ENCODE peak calls at places on chromosomes 16 and 17, in six cellular contexts. V, Z, O, C, J and N are unnamed samples.

GRCh38 chr17:14308965-14309879 is 8.3 kb downstream of the HS3ST3B1 start:
- DNase-seq in C (peak; percentile 47), J (peak; percentile 86), V (peak; percentile 86), Z (peak; percentile 93), O (peak; percentile 99), N (no peak)

GRCh38 chr17:82358467-82359350 is at the start of gene TEX19:
- DNase-seq in Z (no peak), J (no peak), C (no peak), O (peak; percentile 98), V (no peak), N (no peak)

GRCh38 chr16:17275076-17275732 is 195.6 kb downstream of the XYLT1 start:
- DNase-seq in O (no peak), J (peak; percentile 69), Z (no peak), C (no peak), V (no peak), N (no peak)

GRCh38 chr16:20313741-20314140 is 13.6 kb downstream of the GP2 start:
- DNase-seq in O (no peak), C (no peak), Z (no peak), J (no peak), V (no peak), N (no peak)

GRCh38 chr17:60335289-60335688 is 56.6 kb downstream of the USP32 start:
- DNase-seq in J (no peak), O (no peak), C (no peak), Z (no peak), V (no peak), N (no peak)

GRCh38 chr16:85168732-85169256 is 56.5 kb upstream of the CIBAR2 start:
- DNase-seq in O (peak; percentile 61), C (no peak), Z (no peak), J (peak; percentile 59), V (peak; percentile 89), N (no peak)

GRCh38 chr17:68455756-68456528 is 1.4 kb downstream of the WIPI1 start:
- DNase-seq in J (no peak), C (peak; percentile 68), Z (peak; percentile 64), V (peak; percentile 43), O (peak; percentile 27), N (no peak)

GRCh38 chr17:80428363-80428762 is 13.4 kb downstream of the ENDOV start:
- DNase-seq in C (no peak), O (no peak), V (no peak), Z (no peak), J (no peak), N (no peak)

GRCh38 chr17:78258323-78259229 is 27.1 kb downstream of the TMEM235 start:
- DNase-seq in J (peak; percentile 87), Z (peak; percentile 38), O (peak; percentile 69), V (no peak), C (no peak), N (no peak)

GRCh38 chr17:39765766-39766165 is 28.0 kb downstream of the GRB7 start:
- DNase-seq in J (no peak), Z (no peak), O (no peak), C (no peak), V (no peak), N (no peak)

GRCh38 chr17:63140255-63140654 is 174.2 kb downstream of the TANC2 start:
- DNase-seq in Z (peak; percentile 37), J (no peak), C (no peak), O (no peak), V (no peak), N (no peak)

GRCh38 chr16:26281681-26282080 is 589.9 kb downstream of the HS3ST4 start:
- DNase-seq in Z (no peak), J (no peak), C (no peak), O (peak; percentile 84), V (no peak), N (no peak)

GRCh38 chr17:82956146-82956725 is 116.4 kb upstream of the ZNF750 start:
- DNase-seq in C (no peak), Z (no peak), O (no peak), J (peak; percentile 31), V (peak; percentile 1), N (no peak)

GRCh38 chr16:1674306-1674705 is 3.8 kb upstream of the JPT2 start:
- DNase-seq in Z (no peak), V (no peak), J (no peak), O (no peak), C (no peak), N (no peak)

GRCh38 chr17:48149174-48150106 is 41.9 kb downstream of the SNX11 start:
- DNase-seq in Z (no peak), V (no peak), C (no peak), J (no peak), O (peak; percentile 85), N (no peak)

GRCh38 chr16:69201291-69201690 is 14.3 kb downstream of the SNTB2 start:
- DNase-seq in V (no peak), Z (no peak), J (no peak), C (no peak), O (no peak), N (no peak)

DNA sequence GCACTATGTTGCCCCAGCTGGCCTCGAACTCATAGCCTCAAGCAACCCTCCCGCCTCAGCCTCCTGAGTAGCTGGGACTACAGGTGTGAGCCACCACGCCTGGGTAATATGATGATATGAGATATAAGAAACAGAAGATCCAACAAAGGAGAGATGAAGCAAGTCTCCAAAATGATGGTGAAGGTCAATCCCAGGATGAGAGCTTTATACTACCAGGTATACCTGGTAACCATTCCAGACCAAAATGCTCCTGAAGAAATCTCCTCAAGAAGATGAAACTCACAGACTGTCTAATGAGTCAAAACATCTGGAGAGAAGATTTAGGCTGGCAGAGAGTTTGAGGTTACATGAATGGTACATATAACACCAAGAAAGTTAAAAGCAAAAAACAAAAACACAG is 24.5 kb downstream of the INTS2 start:
- DNase-seq in J (no peak), Z (no peak), O (no peak), V (no peak), C (no peak), N (no peak)
- H3K4me3 ChIP-seq in J (no peak overlapping the region), Z (no peak overlapping the region), O (no peak overlapping the region), V (no peak overlapping the region), C (no peak overlapping the region), N (no peak overlapping the region)

GRCh38 chr17:1391577-1391976 is 8.4 kb downstream of the YWHAE start:
- DNase-seq in J (no peak), Z (no peak), O (no peak), C (no peak), V (no peak), N (no peak)
- H3K4me3 ChIP-seq in J (no peak overlapping the region), Z (no peak overlapping the region), O (no peak overlapping the region), C (no peak overlapping the region), V (no peak overlapping the region), N (no peak overlapping the region)

DNA sequence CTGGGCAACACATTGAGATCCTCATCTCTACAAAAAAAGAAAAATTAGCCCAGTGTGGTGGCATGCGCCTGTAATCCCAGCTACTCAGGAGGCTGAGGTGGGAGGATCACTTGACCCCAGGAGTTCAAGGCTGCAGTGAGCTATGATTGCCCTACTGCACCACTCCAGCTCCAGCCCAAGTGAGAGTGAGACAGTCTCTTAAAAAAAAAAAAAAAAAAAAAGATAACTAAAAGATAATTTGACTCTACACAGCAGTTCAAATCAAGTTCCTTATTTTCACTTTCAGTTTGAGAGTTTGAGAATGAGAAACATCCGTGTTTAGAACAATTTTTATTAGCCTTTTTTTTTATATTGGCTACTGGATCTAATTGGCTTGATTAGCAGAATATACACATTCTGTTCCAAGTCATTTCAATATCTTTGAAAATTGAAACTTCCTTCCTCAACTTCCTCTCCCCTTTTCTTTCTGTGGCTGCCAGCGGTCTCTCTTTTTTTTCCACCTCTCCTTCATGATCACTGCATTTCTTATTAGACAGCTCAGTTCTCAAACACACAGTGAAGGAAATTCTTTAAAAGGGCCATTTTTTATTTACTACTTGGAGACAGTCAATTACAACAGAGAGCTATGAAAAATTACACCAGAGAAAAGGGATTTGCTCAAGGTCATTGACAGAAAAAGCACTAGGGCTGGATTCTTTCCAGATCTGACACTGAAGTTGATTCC is 4.5 kb upstream of the ACSF2 start:
- DNase-seq in C (no peak), O (no peak), V (no peak), Z (no peak), J (no peak), N (no peak)
- H3K4me3 ChIP-seq in C (peak overlapping the region; percentile 18), O (no peak overlapping the region), V (peak overlapping the region; percentile 11), Z (peak overlapping the region; percentile 9), J (no peak overlapping the region), N (peak overlapping the region; percentile 17)

GRCh38 chr16:11088432-11088794 is 144.0 kb downstream of the CLEC16A start:
- DNase-seq in C (no peak), Z (no peak), J (no peak), V (no peak), O (no peak), N (no peak)
- H3K4me3 ChIP-seq in C (no peak overlapping the region), Z (no peak overlapping the region), J (no peak overlapping the region), V (no peak overlapping the region), O (no peak overlapping the region), N (no peak overlapping the region)

DNA sequence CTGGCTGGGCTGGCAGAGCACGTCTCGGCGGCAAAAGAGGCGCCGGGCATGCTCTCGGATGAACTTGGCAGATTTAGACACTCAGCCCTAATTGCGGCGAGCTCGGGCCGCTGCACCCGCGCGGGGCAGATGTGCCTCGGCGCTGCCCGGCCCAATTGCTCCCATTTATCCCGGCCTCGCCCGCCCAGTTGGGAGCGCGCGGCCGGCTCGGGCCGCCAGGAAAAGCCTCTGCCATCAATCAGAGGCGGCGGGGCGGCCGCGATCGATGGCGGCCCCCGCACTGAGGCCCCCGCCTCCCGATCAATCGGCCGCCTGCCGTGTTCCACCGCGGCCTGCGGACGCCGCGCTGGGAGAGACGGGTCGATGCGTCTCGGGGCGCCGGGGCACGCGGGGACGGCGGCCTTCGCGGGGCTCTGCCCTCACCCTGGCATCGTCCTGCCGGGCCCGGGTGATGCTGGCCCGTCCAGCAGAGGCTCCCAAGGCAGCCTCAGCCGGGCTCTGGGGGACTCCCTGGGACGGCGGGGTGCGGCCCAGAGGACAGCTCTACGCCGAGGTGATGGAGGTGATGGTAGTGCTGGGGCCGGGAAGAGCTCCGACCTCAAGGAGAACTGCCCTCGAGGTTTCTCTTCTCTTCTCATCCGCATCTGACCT is 200.9 kb upstream of the N4BP1 start:
- DNase-seq in J (no peak), V (no peak), O (no peak), C (no peak), Z (no peak), N (no peak)
- H3K4me3 ChIP-seq in J (no peak overlapping the region), V (no peak overlapping the region), O (peak overlapping the region; percentile 19), C (no peak overlapping the region), Z (no peak overlapping the region), N (no peak overlapping the region)

DNA sequence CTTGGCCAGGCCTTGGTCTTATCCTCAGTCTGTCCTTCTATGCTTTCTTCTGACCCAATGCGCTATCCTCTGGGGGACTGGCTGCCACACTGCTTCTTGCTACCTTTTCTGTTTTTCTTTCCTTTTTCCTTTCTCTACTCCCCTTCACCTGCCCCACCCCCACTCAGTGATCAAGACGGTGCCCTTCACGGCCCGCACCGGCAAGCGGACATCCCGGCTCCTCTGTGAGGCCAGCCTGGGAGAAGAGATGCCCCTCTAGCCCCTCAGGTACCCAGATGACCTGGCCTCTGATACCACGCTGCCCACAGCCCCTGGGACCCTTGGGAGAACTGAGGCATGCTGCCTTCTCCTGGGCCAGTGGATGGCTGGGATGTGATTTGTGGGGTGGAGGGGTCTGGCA is 15.6 kb downstream of the SPATA32 start:
- DNase-seq in C (no peak), O (no peak), V (no peak), Z (no peak), J (no peak), N (no peak)
- H3K4me3 ChIP-seq in C (peak overlapping the region; percentile 56), O (no peak overlapping the region), V (no peak overlapping the region), Z (peak overlapping the region; percentile 58), J (no peak overlapping the region), N (no peak overlapping the region)

GRCh38 chr17:35373984-35374765 is 754 bp upstream of the SLFN11 start:
- DNase-seq in V (peak; percentile 68), J (peak; percentile 72), O (peak; percentile 19), Z (peak; percentile 21), C (no peak), N (peak; percentile 39)
- H3K4me3 ChIP-seq in V (peak overlapping the region; percentile 78), J (peak overlapping the region; percentile 20), O (peak overlapping the region; percentile 17), Z (peak overlapping the region; percentile 71), C (peak overlapping the region; percentile 92), N (peak overlapping the region; percentile 54)